ENCODE peak calls at places on chromosomes 2 and 18, in eight cellular contexts. F, C, L, U, S, T, D and K are unnamed samples.

GRCh38 chr2:131010566-131010965 is 82.7 kb downstream of the FAM168B start:
- DNase-seq in F (no peak), C (no peak), L (no peak), U (no peak), S (no peak), T (no peak), D (no peak), K (no peak)

GRCh38 chr2:109209412-109209811 is 80.4 kb downstream of the SH3RF3 start:
- DNase-seq in F (no peak), C (no peak), L (no peak), U (no peak), S (no peak), T (no peak), D (no peak), K (peak)

GRCh38 chr18:77077836-77078456 is 54.6 kb downstream of the MBP start:
- DNase-seq in F (no peak), C (no peak), L (no peak), U (no peak), S (no peak), T (no peak), D (no peak), K (no peak)

GRCh38 chr2:72431737-72432136 is 284.1 kb upstream of the CYP26B1 start:
- DNase-seq in F (no peak), C (no peak), L (no peak), U (no peak), S (no peak), T (no peak), D (no peak), K (no peak)

GRCh38 chr2:109611467-109612095 is 2.2 kb downstream of the SEPTIN10 start:
- DNase-seq in F (peak), C (no peak), L (no peak), U (no peak), S (no peak), T (no peak), D (no peak), K (peak)

GRCh38 chr2:139917723-139918384 is 1137.7 kb upstream of the NXPH2 start:
- DNase-seq in F (no peak), C (no peak), L (no peak), U (no peak), S (no peak), T (no peak), D (no peak), K (no peak)

GRCh38 chr2:99420751-99421299 is 69.0 kb downstream of the REV1 start:
- DNase-seq in F (no peak), C (no peak), L (no peak), U (no peak), S (no peak), T (no peak), D (no peak), K (peak)

GRCh38 chr2:174335605-174336402 is 1.1 kb downstream of the SP9 start:
- DNase-seq in F (no peak), C (no peak), L (no peak), U (no peak), S (peak), T (peak), D (peak), K (peak)

GRCh38 chr18:68024716-68025115 is 508.2 kb upstream of the DSEL start:
- DNase-seq in F (no peak), C (no peak), L (no peak), U (no peak), S (no peak), T (no peak), D (no peak), K (no peak)

GRCh38 chr18:41744664-41745063 is 210.4 kb upstream of the PIK3C3 start:
- DNase-seq in F (no peak), C (no peak), L (no peak), U (no peak), S (no peak), T (peak), D (peak), K (peak)

GRCh38 chr2:182368446-182368845 is 58.4 kb downstream of the PDE1A start:
- DNase-seq in F (no peak), C (no peak), L (no peak), U (no peak), S (no peak), T (no peak), D (no peak), K (no peak)

GRCh38 chr2:121648611-121649401 is 456 bp downstream of the CLASP1 start:
- DNase-seq in F (peak), C (no peak), L (no peak), U (no peak), S (peak), T (peak), D (peak), K (peak)

GRCh38 chr2:121648206-121648605 is 1.1 kb downstream of the CLASP1 start:
- DNase-seq in F (peak), C (no peak), L (no peak), U (no peak), S (no peak), T (no peak), D (no peak), K (no peak)

GRCh38 chr2:121649402-121649651 is at the start of gene CLASP1:
- DNase-seq in F (peak), C (no peak), L (peak), U (peak), S (peak), T (peak), D (peak), K (peak)

GRCh38 chr2:121650554-121650930 is 1.3 kb upstream of the CLASP1 start:
- DNase-seq in F (no peak), C (no peak), L (no peak), U (no peak), S (peak), T (peak), D (peak), K (no peak)

GRCh38 chr2:121649652-121650553 is 641 bp upstream of the CLASP1 start:
- DNase-seq in F (peak), C (peak), L (peak), U (peak), S (peak), T (peak), D (peak), K (peak)
- TF ChIP-seq POLR2AphosphoS5 in F (peak), C (peak), L (no peak), U (peak), S (peak), T (peak), D (peak), K (peak)

GRCh38 chr2:201262718-201263117 is 2.4 kb downstream of the CASP8 start:
- DNase-seq in F (no peak), C (no peak), L (no peak), U (no peak), S (no peak), T (no peak), D (no peak), K (no peak)
- H3K4me2 ChIP-seq in F (no peak), C (no peak), L (no peak), U (no peak), S (no peak), T (no peak), D (no peak), K (no peak)

DNA sequence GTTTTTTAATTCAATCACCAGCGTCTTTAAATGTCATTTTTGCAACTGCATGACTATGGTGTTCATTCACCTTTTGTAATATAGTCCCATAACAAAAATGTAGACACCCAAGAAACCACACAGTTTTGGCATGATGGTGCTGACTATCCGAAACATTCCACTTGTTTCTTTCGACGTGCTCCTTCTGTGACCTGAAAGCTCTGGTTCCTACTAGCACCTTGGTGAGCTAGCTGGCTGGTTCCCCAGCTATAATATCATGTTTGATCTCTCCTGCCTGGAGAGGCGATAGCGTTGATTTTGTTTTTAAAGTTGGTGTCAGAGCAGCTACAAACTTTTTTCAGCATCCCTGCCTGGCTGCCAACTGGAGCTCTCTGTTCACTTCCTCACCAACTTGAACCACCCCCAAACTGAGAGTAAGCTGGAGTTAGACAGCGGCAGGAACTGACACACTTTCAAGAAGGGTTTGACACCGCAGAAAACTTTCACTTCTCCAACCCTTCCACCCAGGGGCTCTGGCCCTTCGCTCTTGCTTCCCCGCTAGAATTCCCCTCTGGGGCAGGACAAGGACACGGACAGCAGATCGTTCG is 1.1 kb downstream of the ATAD2B start:
- DNase-seq in F (peak), C (peak), L (no peak), U (no peak), S (peak), T (no peak), D (peak), K (peak)
- H2AFZ ChIP-seq in F (no peak), C (peak), L (no peak), U (no peak), S (peak), T (peak), D (peak), K (peak)

DNA sequence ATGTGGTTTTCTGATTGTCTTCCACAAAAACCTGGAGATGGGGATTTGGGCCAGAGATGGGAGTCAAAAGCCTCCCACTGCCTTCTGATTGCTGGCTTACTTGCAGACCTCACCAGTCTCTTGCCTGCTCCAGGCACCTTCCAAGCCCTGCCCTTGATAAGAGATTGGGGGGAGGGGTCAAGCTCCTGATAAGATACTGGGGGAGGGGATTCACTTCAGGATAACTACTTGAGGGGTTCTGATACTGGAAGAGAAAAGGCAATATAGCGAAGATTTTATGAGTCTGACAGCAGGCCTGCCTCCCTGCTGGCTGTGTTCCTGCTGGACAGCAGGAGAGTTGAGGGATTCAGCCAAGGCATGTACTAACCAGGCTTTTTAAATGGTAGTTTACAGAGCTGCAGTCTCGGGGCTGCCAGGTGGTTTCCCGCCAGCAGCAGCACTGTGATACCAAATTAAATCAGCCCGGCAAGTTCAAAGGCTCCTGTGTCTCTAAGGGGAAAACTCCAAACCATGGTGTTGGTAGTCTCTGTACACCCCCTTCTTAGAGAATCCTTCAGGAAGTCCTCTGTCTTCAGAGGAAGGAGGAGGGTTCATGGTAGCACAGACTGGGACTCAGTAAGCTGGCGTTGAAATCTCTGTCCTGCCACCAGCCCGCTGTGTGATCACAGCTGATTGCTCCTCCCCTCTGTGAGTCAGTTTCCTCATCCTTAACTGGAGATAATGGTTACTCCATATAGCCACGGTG is 58.3 kb downstream of the FBXO36 start:
- DNase-seq in F (no peak), C (peak), L (no peak), U (no peak), S (peak), T (peak), D (peak), K (peak)
- TF ChIP-seq POLR2AphosphoS5 in F (no peak), C (no peak), L (no peak), U (no peak), S (no peak), T (no peak), D (no peak), K (peak)

GRCh38 chr2:61795408-61795807 is 58.5 kb downstream of the FAM161A start:
- DNase-seq in F (no peak), C (no peak), L (no peak), U (no peak), S (no peak), T (no peak), D (no peak), K (no peak)

GRCh38 chr2:61793389-61793836 is 60.4 kb downstream of the FAM161A start:
- DNase-seq in F (peak), C (no peak), L (peak), U (peak), S (peak), T (peak), D (peak), K (peak)

GRCh38 chr2:61799054-61799453 is 54.8 kb downstream of the FAM161A start:
- DNase-seq in F (no peak), C (no peak), L (no peak), U (no peak), S (no peak), T (no peak), D (no peak), K (no peak)
- H3K4me2 ChIP-seq in F (no peak), C (no peak), L (no peak), U (no peak), S (no peak), T (no peak), D (no peak), K (no peak)

GRCh38 chr2:63049291-63050185 is 1.1 kb upstream of the OTX1 start:
- DNase-seq in F (no peak), C (no peak), L (no peak), U (no peak), S (no peak), T (peak), D (peak), K (peak)

GRCh38 chr2:63048367-63049171 is 2.1 kb upstream of the OTX1 start:
- DNase-seq in F (no peak), C (no peak), L (no peak), U (no peak), S (no peak), T (peak), D (peak), K (peak)

GRCh38 chr2:63051795-63052333 is 1.2 kb downstream of the OTX1 start:
- DNase-seq in F (no peak), C (no peak), L (no peak), U (no peak), S (no peak), T (peak), D (peak), K (no peak)

GRCh38 chr2:63050916-63051794 is 525 bp downstream of the OTX1 start:
- DNase-seq in F (no peak), C (no peak), L (no peak), U (no peak), S (peak), T (peak), D (peak), K (no peak)

DNA sequence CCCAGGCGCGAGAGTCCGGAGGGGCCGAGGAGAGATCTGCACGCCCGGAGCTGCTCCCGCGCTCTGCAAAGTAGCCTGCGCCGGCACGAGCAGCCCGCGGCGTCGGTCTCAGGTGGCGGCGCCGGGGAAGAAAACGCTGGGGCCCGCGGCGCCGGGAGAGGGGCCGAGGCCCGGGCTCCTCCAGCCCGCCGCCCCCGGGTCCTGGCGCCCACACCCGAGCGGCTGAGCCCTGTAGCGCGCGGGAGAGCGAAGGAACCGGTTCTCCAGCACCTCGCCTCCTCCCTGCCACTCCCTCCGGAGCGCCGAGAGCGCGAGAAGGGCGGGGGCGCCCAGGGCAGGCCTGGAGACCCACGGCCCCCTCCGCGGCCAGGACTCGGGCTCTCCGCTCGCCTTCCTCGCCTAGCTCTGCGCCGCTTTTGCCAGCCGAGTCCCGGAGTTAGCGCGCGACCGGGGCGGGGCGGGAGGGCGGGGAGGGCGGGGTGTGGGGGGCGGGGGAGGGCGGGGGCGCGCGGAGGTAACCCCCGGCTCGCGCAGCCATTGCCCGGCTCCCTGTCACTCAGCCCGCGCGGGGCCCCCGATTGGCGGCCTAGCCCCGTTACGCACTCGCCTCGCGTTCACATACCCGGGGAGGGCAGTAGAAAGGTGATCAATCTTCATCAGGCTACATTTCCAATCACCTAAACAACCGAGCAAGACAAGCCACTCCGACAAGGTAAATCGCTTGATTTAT is at the start of gene OTX1:
- DNase-seq in F (peak), C (peak), L (no peak), U (peak), S (peak), T (peak), D (peak), K (peak)
- H2AFZ ChIP-seq in F (peak), C (peak), L (peak), U (peak), S (peak), T (peak), D (peak), K (peak)

DNA sequence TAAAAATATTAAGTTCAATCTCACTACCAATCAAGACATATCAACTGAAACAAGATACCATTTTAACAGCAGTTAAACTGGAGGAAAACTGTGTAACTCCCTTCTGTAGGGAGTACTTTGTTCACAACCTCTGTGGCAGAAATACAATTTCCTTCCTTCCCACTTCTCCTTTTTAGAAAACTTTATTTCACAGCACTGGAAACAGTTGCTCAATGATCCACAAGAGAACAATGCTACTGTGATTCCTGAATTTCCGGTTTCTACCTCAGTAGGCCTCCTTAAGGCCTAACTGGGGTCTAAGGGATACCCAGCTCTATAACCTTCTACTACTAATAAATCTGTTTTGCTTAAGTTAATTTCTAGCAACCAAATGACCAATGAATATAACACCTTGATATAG is 14.1 kb downstream of the TLK1 start:
- DNase-seq in F (no peak), C (no peak), L (no peak), U (no peak), S (no peak), T (no peak), D (no peak), K (peak)
- TF ChIP-seq POLR2AphosphoS5 in F (no peak), C (no peak), L (no peak), U (no peak), S (no peak), T (no peak), D (no peak), K (no peak)

GRCh38 chr2:43075054-43075593 is 151.3 kb downstream of the ZFP36L2 start:
- DNase-seq in F (peak), C (no peak), L (no peak), U (no peak), S (no peak), T (peak), D (no peak), K (peak)
- H3K4me2 ChIP-seq in F (no peak), C (no peak), L (no peak), U (peak), S (no peak), T (peak), D (no peak), K (peak)